ENCODE peak calls at places on chromosomes 5 and 9, in seven cellular contexts. H is RWPE1; C is NB4; U is Kasumi-1; O is PC-3; D is lower leg skin; K is activated CD4-positive, alpha-beta T cell treated with anti-CD3 and anti-CD28 coated beads, Interleukin-2, amount 10 ng/mL, durations not matched to agents 7 days and 5 days. A is an unnamed sample.

GRCh38 chr9:135554718-135555117 is 6.8 kb upstream of the PAEP start:
- DNase-seq in O (no peak), K (no peak), H (no peak), C (no peak), U (no peak), D (no peak), A (no peak)

GRCh38 chr5:59698774-59699173 is 194.8 kb downstream of the PDE4D start:
- DNase-seq in O (no peak), H (no peak), U (no peak), K (no peak), D (no peak), C (no peak), A (no peak)

GRCh38 chr9:89562186-89562814 is 42.5 kb upstream of the GADD45G start:
- DNase-seq in O (no peak), C (no peak), D (no peak), H (no peak), K (no peak), U (no peak), A (no peak)

GRCh38 chr5:141910271-141910673 is 13.4 kb upstream of the DELE1 start:
- DNase-seq in K (no peak), C (no peak), D (no peak), H (no peak), U (no peak), O (peak; percentile 84), A (no peak)

GRCh38 chr5:153276151-153276550 is 214.3 kb upstream of the GRIA1 start:
- DNase-seq in O (peak; percentile 37), U (peak; percentile 26), K (peak; percentile 40), H (peak; percentile 69), D (no peak), C (peak; percentile 47), A (peak; percentile 35)

GRCh38 chr5:88669314-88669713 is 213.7 kb downstream of the MEF2C start:
- DNase-seq in U (no peak), D (no peak), K (no peak), H (no peak), C (no peak), O (no peak), A (no peak)

GRCh38 chr5:140249536-140249935 is 53.4 kb downstream of the PFDN1 start:
- DNase-seq in C (no peak), U (no peak), H (no peak), K (no peak), D (no peak), O (no peak), A (no peak)

GRCh38 chr5:141757402-141757801 is 75.4 kb upstream of the ARAP3 start:
- DNase-seq in D (no peak), K (no peak), O (peak; percentile 67), U (no peak), H (peak; percentile 88), C (no peak), A (no peak)

GRCh38 chr5:149358818-149359217 is 972 bp downstream of the PCYOX1L start:
- DNase-seq in D (no peak), C (no peak), O (peak; percentile 25), H (no peak), K (no peak), U (no peak), A (no peak)

GRCh38 chr5:98769256-98770157 is 4.0 kb upstream of the RGMB start:
- DNase-seq in O (peak; percentile 45), K (no peak), U (peak; percentile 10), D (no peak), C (peak; percentile 4), H (peak; percentile 57), A (no peak)

GRCh38 chr9:86350006-86350755 is 4.0 kb downstream of the TUT7 start:
- DNase-seq in D (no peak), O (no peak), C (peak; percentile 64), K (no peak), U (peak; percentile 32), H (no peak), A (no peak)

GRCh38 chr9:111094433-111095421 is 56.5 kb upstream of the LPAR1 start:
- DNase-seq in C (peak; percentile 12), K (no peak), O (peak; percentile 57), D (peak; percentile 63), H (peak; percentile 34), U (peak; percentile 65), A (no peak)

GRCh38 chr9:104746798-104747197 is 685 bp upstream of the NIPSNAP3A start:
- DNase-seq in D (no peak), C (no peak), H (no peak), O (no peak), U (peak; percentile 31), K (no peak), A (no peak)

GRCh38 chr5:149760700-149761187 is 30.6 kb downstream of the PPARGC1B start:
- DNase-seq in D (no peak), K (no peak), O (no peak), U (no peak), C (no peak), H (no peak), A (no peak)

GRCh38 chr5:1480217-1480616 is 35.0 kb upstream of the SLC6A3 start:
- DNase-seq in O (no peak), D (no peak), U (no peak), C (peak; percentile 85), K (no peak), H (no peak), A (no peak)

GRCh38 chr9:135131488-135131887 is 44.0 kb downstream of the OLFM1 start:
- DNase-seq in H (no peak), U (no peak), C (no peak), K (no peak), D (no peak), O (no peak), A (no peak)

GRCh38 chr5:86917117-86917579 is 299.4 kb downstream of the COX7C start:
- DNase-seq in C (peak; percentile 17), O (peak; percentile 70), K (peak; percentile 20), D (no peak), H (peak; percentile 12), U (peak; percentile 18), A (no peak)

GRCh38 chr5:139446956-139447779 is 7.8 kb upstream of the DNAJC18 start:
- DNase-seq in C (no peak), K (no peak), D (no peak), O (peak; percentile 4), H (no peak), U (no peak), A (no peak)

GRCh38 chr9:133592731-133593409 is 16.3 kb downstream of the FAM163B start:
- DNase-seq in C (peak; percentile 23), K (peak; percentile 40), U (no peak), D (no peak), O (no peak), H (no peak), A (no peak)

GRCh38 chr9:132283165-132283564 is 71.6 kb downstream of the SETX start:
- DNase-seq in K (no peak), U (no peak), O (no peak), C (no peak), D (no peak), H (no peak), A (no peak)

GRCh38 chr5:88144219-88145040 is 124.2 kb downstream of the TMEM161B start:
- DNase-seq in C (no peak), K (no peak), U (no peak), D (no peak), H (no peak), O (no peak), A (no peak)

GRCh38 chr5:103562453-103563157 is at the start of gene NUDT12:
- DNase-seq in H (peak; percentile 97), C (peak; percentile 10), U (peak; percentile 49), O (peak; percentile 86), K (peak; percentile 29), D (peak; percentile 38), A (peak; percentile 82)

GRCh38 chr9:81849631-81850259 is 78.5 kb upstream of the SPATA31D4 start:
- DNase-seq in O (peak; percentile 71), U (no peak), K (no peak), C (no peak), D (no peak), H (no peak), A (no peak)

GRCh38 chr9:14994738-14995137 is 84.5 kb upstream of the FREM1 start:
- DNase-seq in U (peak; percentile 60), O (no peak), K (no peak), C (peak; percentile 36), D (no peak), H (no peak), A (no peak)

GRCh38 chr9:84939766-84940165 is 270.2 kb downstream of the NTRK2 start:
- DNase-seq in U (no peak), H (peak; percentile 29), O (no peak), D (no peak), C (no peak), K (no peak), A (no peak)

GRCh38 chr5:138177936-138178515 is 404 bp downstream of the BRD8 start:
- DNase-seq in H (peak; percentile 73), O (peak; percentile 19), K (peak; percentile 47), C (peak; percentile 39), D (peak; percentile 20), U (peak; percentile 60), A (no peak)

GRCh38 chr9:138100711-138101349 is 223.2 kb downstream of the CACNA1B start:
- DNase-seq in U (no peak), K (no peak), D (no peak), H (no peak), C (peak; percentile 41), O (no peak), A (no peak)

GRCh38 chr9:108850293-108850897 is 5.4 kb downstream of the ACTL7B start:
- DNase-seq in D (no peak), C (peak; percentile 39), K (no peak), O (peak; percentile 50), U (peak; percentile 22), H (peak; percentile 77), A (no peak)

GRCh38 chr9:35035851-35036701 is 36.3 kb downstream of the VCP start:
- DNase-seq in O (no peak), K (peak; percentile 75), U (no peak), C (no peak), D (no peak), H (no peak), A (no peak)

GRCh38 chr9:3827175-3827574 is 301.4 kb upstream of the RFX3 start:
- DNase-seq in O (peak; percentile 93), K (no peak), H (peak; percentile 72), D (peak; percentile 37), U (no peak), C (no peak), A (no peak)

GRCh38 chr9:79562749-79563386 is 8.9 kb upstream of the TLE4 start:
- DNase-seq in K (no peak), O (peak; percentile 42), U (no peak), D (no peak), H (no peak), C (no peak), A (no peak)

GRCh38 chr9:126436545-126437269 is 110.1 kb downstream of the MVB12B start:
- DNase-seq in C (peak; percentile 16), H (no peak), O (peak; percentile 39), U (no peak), D (no peak), K (no peak), A (no peak)

A was measured in mesothelial cell of epicardium.